ENCODE peak calls at places on chromosome 18, in seven cellular contexts. Q is uterus; V is CD8-positive, alpha-beta memory T cell; U is stomach; E is lower lobe of right lung; Z is tibial artery; N is naive thymus-derived CD4-positive, alpha-beta T cell. K is an unnamed sample.

GRCh38 chr18:74353169-74353775 is 37.6 kb downstream of the C18orf63 start:
- DNase-seq in N (peak; percentile 54), Z (peak; percentile 60), Q (peak; percentile 54), E (no peak), V (peak; percentile 40), U (peak; percentile 69), K (no peak)

GRCh38 chr18:35507623-35508022 is 9.9 kb upstream of the INO80C start:
- DNase-seq in Z (no peak), V (no peak), E (no peak), N (no peak), Q (no peak), U (no peak), K (no peak)

GRCh38 chr18:75133721-75134645 is 75.0 kb downstream of the PTGR3 start:
- DNase-seq in Q (no peak), V (no peak), E (no peak), U (no peak), N (no peak), Z (no peak), K (peak; percentile 53)

GRCh38 chr18:63311481-63312409 is 7.8 kb downstream of the BCL2 start:
- DNase-seq in N (no peak), Q (no peak), E (no peak), Z (no peak), U (no peak), V (no peak), K (no peak)

GRCh38 chr18:33578371-33579146 is 540 bp downstream of the ASXL3 start:
- DNase-seq in V (no peak), Q (peak; percentile 29), N (no peak), E (peak; percentile 44), Z (peak; percentile 21), U (peak; percentile 49), K (peak; percentile 68)

GRCh38 chr18:31410716-31411483 is 34.3 kb downstream of the DSG4 start:
- DNase-seq in U (no peak), E (no peak), N (no peak), Z (no peak), V (no peak), Q (no peak), K (no peak)

GRCh38 chr18:41875094-41875780 is 79.8 kb upstream of the PIK3C3 start:
- DNase-seq in U (no peak), E (no peak), Z (no peak), Q (no peak), N (no peak), V (no peak), K (no peak)

GRCh38 chr18:76765649-76766048 is 56.7 kb upstream of the ZNF236 start:
- DNase-seq in Q (no peak), E (no peak), U (no peak), N (no peak), V (no peak), Z (no peak), K (no peak)

GRCh38 chr18:13836559-13836958 is 12.6 kb downstream of the MC5R start:
- DNase-seq in Z (no peak), N (no peak), V (no peak), Q (no peak), U (peak; percentile 39), E (no peak), K (no peak)

GRCh38 chr18:55446996-55447671 is 140.9 kb downstream of the TCF4 start:
- DNase-seq in U (no peak), Q (no peak), E (no peak), N (no peak), V (no peak), Z (no peak), K (no peak)

GRCh38 chr18:59902180-59902992 is 2.6 kb downstream of the PMAIP1 start:
- DNase-seq in N (no peak), U (no peak), Q (no peak), Z (no peak), V (peak; percentile 41), E (no peak), K (no peak)

GRCh38 chr18:75183973-75184372 is 25.0 kb downstream of the PTGR3 start:
- DNase-seq in Z (no peak), N (no peak), E (no peak), U (no peak), V (no peak), Q (no peak), K (peak; percentile 29)

GRCh38 chr18:69158949-69159348 is 241.7 kb upstream of the DOK6 start:
- DNase-seq in Q (no peak), U (no peak), N (no peak), E (no peak), Z (no peak), V (no peak), K (no peak)

GRCh38 chr18:69162649-69163048 is 238.0 kb upstream of the DOK6 start:
- DNase-seq in E (no peak), Q (no peak), N (no peak), V (no peak), Z (no peak), U (no peak), K (no peak)

GRCh38 chr18:69161383-69162028 is 239.2 kb upstream of the DOK6 start:
- DNase-seq in V (no peak), N (no peak), E (no peak), Z (no peak), U (no peak), Q (no peak), K (no peak)
- H3K27ac ChIP-seq in V (no peak overlapping the region), N (no peak overlapping the region), E (no peak overlapping the region), Z (no peak overlapping the region), U (no peak overlapping the region), Q (no peak overlapping the region), K (no peak overlapping the region)

GRCh38 chr18:8799593-8799992 is 94.2 kb downstream of the MTCL1 start:
- DNase-seq in Z (no peak), V (no peak), E (no peak), U (no peak), Q (no peak), N (no peak), K (no peak)

GRCh38 chr18:8800041-8800441 is 94.7 kb downstream of the MTCL1 start:
- DNase-seq in Q (no peak), U (no peak), V (no peak), Z (no peak), E (no peak), N (no peak), K (no peak)

GRCh38 chr18:8800445-8800844 is 95.1 kb downstream of the MTCL1 start:
- DNase-seq in Z (no peak), E (no peak), N (no peak), V (no peak), U (no peak), Q (no peak), K (no peak)

GRCh38 chr18:8797206-8797605 is 91.8 kb downstream of the MTCL1 start:
- DNase-seq in V (no peak), Q (no peak), U (peak; percentile 53), N (no peak), E (no peak), Z (no peak), K (no peak)

GRCh38 chr18:8798996-8799395 is 93.6 kb downstream of the MTCL1 start:
- DNase-seq in Z (no peak), N (no peak), Q (no peak), U (peak; percentile 51), E (no peak), V (no peak), K (no peak)
- H3K4me1 ChIP-seq in Z (no peaks in the 10 kb centered on the region), N (no peaks in the 10 kb centered on the region), Q (no peaks in the 10 kb centered on the region), U (peaks cover 72% of the 10 kb centered on the region), E (no peaks in the 10 kb centered on the region), V (no peaks in the 10 kb centered on the region), K (no peaks in the 10 kb centered on the region)

GRCh38 chr18:51150430-51150746 is 47.1 kb downstream of the MEX3C start:
- DNase-seq in N (no peak), Q (no peak), U (no peak), E (no peak), V (no peak), Z (no peak), K (no peak)

GRCh38 chr18:51153659-51154371 is 43.7 kb downstream of the MEX3C start:
- DNase-seq in Z (no peak), Q (no peak), E (no peak), U (no peak), N (peak; percentile 40), V (peak; percentile 54), K (peak; percentile 91)

GRCh38 chr18:51149605-51150429 is 47.7 kb downstream of the MEX3C start:
- DNase-seq in E (no peak), Z (no peak), V (no peak), U (no peak), Q (no peak), N (no peak), K (no peak)

GRCh38 chr18:51151185-51151567 is 46.3 kb downstream of the MEX3C start:
- DNase-seq in U (no peak), V (no peak), Q (no peak), N (no peak), Z (no peak), E (no peak), K (no peak)

DNA sequence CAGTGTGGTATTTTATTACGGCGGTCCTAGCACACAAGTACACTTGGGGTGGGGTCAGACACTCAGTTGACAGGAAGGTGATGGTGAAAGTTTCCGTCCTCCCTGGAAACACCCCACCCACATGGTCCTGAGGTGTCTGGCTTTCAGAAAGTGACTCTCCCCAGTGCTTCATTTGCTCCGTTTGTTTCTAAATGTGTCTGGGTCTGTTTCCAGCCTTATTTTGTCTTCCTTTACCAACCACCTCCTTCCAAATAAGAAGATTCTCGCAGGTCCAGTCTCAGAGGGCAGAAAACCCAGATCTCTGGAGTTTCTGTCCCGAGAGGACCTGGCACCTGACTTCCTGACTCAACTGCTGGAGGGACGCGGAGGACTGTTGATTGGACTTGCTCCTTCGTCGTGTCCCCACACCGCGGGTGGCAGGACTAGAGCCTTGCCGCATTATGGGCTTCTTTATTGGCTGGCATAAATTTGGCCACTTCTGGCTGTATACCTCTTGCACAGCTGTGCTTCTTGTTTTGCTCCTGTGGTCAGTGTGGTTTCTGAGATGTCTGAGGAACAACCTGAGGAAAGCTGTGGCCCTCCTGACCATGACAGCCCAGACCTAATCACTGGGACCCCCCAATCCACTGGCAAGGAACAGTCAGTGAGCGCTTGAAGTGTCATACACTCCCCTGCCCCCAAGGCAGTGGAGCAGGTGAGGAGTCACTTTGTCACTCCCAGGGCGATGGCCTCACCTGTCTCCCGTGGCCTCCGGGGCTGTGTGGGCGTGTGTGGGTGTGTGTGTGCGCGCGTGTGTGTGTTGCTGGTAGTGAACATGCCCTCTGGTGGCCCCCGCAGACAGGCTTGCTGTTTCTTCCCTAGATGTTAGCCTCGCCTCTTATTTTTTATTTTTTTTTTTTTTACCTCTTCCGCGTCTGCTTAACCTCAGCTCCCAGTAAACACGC is 45.6 kb downstream of the MEX3C start:
- DNase-seq in V (peak; percentile 61), Q (no peak), U (peak; percentile 35), E (no peak), Z (no peak), N (peak; percentile 48), K (peak; percentile 91)
- H3K4me3 ChIP-seq in V (peak overlapping the region; percentile 11), Q (no peak overlapping the region), U (no peak overlapping the region), E (no peak overlapping the region), Z (no peak overlapping the region), N (peak overlapping the region; percentile 46), K (no peak overlapping the region)

GRCh38 chr18:70371908-70372307 is 83.1 kb downstream of the SOCS6 start:
- DNase-seq in N (no peak), Q (no peak), E (no peak), Z (no peak), V (no peak), U (no peak), K (no peak)

GRCh38 chr18:70372450-70373061 is 83.7 kb downstream of the SOCS6 start:
- DNase-seq in Z (no peak), N (no peak), Q (no peak), U (no peak), E (no peak), V (no peak), K (no peak)

GRCh38 chr18:70376137-70376913 is 87.5 kb downstream of the SOCS6 start:
- DNase-seq in U (no peak), E (no peak), Z (no peak), Q (no peak), N (no peak), V (no peak), K (no peak)

GRCh38 chr18:70373062-70373519 is 84.2 kb downstream of the SOCS6 start:
- DNase-seq in U (no peak), Z (no peak), N (no peak), Q (no peak), E (no peak), V (no peak), K (no peak)

GRCh38 chr18:70374154-70374553 is 85.3 kb downstream of the SOCS6 start:
- DNase-seq in N (no peak), Q (no peak), V (no peak), U (no peak), Z (no peak), E (no peak), K (no peak)
- H3K27ac ChIP-seq in N (no peak overlapping the region), Q (no peak overlapping the region), V (no peak overlapping the region), U (no peak overlapping the region), Z (no peak overlapping the region), E (no peak overlapping the region), K (no peak overlapping the region)